ENCODE peak calls at places on chromosomes 11 and 22, in seven cellular contexts. H is transverse colon, V is pancreas, T is hepatocyte, L is iPS DF 6.9, I is heart right ventricle, C is left ventricle myocardium inferior. J is an unnamed sample.

GRCh38 chr11:116454951-116455350 is 317.8 kb downstream of the BUD13 start:
- DNase-seq in H (no peak), V (no peak), T (peak; percentile 20), L (no peak), I (no peak), C (no peak), J (no peak)

GRCh38 chr11:77244277-77245014 is 57.0 kb downstream of the GDPD4 start:
- DNase-seq in H (no peak), V (no peak), T (no peak), L (no peak), I (no peak), C (no peak), J (no peak)

GRCh38 chr11:117072517-117073218 is 25.6 kb downstream of the SIK3 start:
- DNase-seq in H (no peak), V (no peak), T (peak; percentile 63), L (no peak), I (no peak), C (no peak), J (no peak)

GRCh38 chr11:116731821-116732739 is 40.7 kb downstream of the BUD13 start:
- DNase-seq in H (no peak), V (peak; percentile 45), T (no peak), L (no peak), I (no peak), C (no peak), J (no peak)

GRCh38 chr11:11748706-11749365 is 92.9 kb upstream of the USP47 start:
- DNase-seq in H (no peak), V (no peak), T (no peak), L (no peak), I (no peak), C (no peak), J (no peak)

GRCh38 chr11:120750647-120751419 is 239.3 kb downstream of the GRIK4 start:
- DNase-seq in H (no peak), V (no peak), T (no peak), L (no peak), I (no peak), C (no peak), J (no peak)

GRCh38 chr11:65432133-65432650 is 9.6 kb downstream of the NEAT1 start:
- DNase-seq in H (no peak), V (no peak), T (no peak), L (no peak), I (no peak), C (no peak), J (no peak)

GRCh38 chr11:128968916-128969315 is 26.2 kb upstream of the TP53AIP1 start:
- DNase-seq in H (no peak), V (no peak), T (no peak), L (no peak), I (no peak), C (no peak), J (no peak)

GRCh38 chr11:71249301-71249700 is 3.1 kb downstream of the SHANK2 start:
- DNase-seq in H (no peak), V (no peak), T (peak; percentile 42), L (no peak), I (no peak), C (no peak), J (no peak)

GRCh38 chr11:125176866-125177265 is 12.3 kb downstream of the PKNOX2 start:
- DNase-seq in H (no peak), V (no peak), T (no peak), L (no peak), I (no peak), C (no peak), J (no peak)

GRCh38 chr11:58318532-58318931 is 40.3 kb downstream of the OR5B17 start:
- DNase-seq in H (no peak), V (no peak), T (no peak), L (no peak), I (no peak), C (no peak), J (no peak)

GRCh38 chr11:90229791-90230190 is 6.9 kb upstream of the CHORDC1 start:
- DNase-seq in H (no peak), V (no peak), T (no peak), L (no peak), I (no peak), C (no peak), J (no peak)

GRCh38 chr11:87451400-87451799 is 413.7 kb downstream of the TMEM135 start:
- DNase-seq in H (no peak), V (no peak), T (no peak), L (no peak), I (no peak), C (no peak), J (no peak)

GRCh38 chr11:12245091-12245490 is 132.3 kb upstream of the PARVA start:
- DNase-seq in H (no peak), V (no peak), T (no peak), L (no peak), I (no peak), C (no peak), J (no peak)

GRCh38 chr11:111770581-111771134 is 4.5 kb upstream of the PPP2R1B start:
- DNase-seq in H (no peak), V (no peak), T (no peak), L (no peak), I (no peak), C (no peak), J (no peak)

GRCh38 chr11:115128226-115128625 is 376.0 kb downstream of the CADM1 start:
- DNase-seq in H (no peak), V (no peak), T (no peak), L (no peak), I (no peak), C (no peak), J (no peak)
- H3K4me1 ChIP-seq in H (no peaks in the 10 kb centered on the region), V (no peaks in the 10 kb centered on the region), T (no peaks in the 10 kb centered on the region), L (no peaks in the 10 kb centered on the region), I (no peaks in the 10 kb centered on the region), C (no peaks in the 10 kb centered on the region), J (no peaks in the 10 kb centered on the region)

GRCh38 chr11:472816-473215 is 22.7 kb downstream of the PTDSS2 start:
- DNase-seq in H (no peak), V (peak; percentile 59), T (no peak), L (no peak), I (no peak), C (no peak), J (no peak)

GRCh38 chr11:474914-475506 is 24.9 kb downstream of the PTDSS2 start:
- DNase-seq in H (no peak), V (no peak), T (no peak), L (no peak), I (no peak), C (no peak), J (no peak)

GRCh38 chr11:473975-474785 is 24.1 kb downstream of the PTDSS2 start:
- DNase-seq in H (no peak), V (no peak), T (no peak), L (no peak), I (no peak), C (no peak), J (no peak)

GRCh38 chr11:472272-472671 is 22.2 kb downstream of the PTDSS2 start:
- DNase-seq in H (no peak), V (peak; percentile 52), T (no peak), L (no peak), I (no peak), C (no peak), J (no peak)

GRCh38 chr11:473415-473814 is 23.3 kb downstream of the PTDSS2 start:
- DNase-seq in H (no peak), V (no peak), T (no peak), L (no peak), I (no peak), C (no peak), J (no peak)
- H3K4me3 ChIP-seq in H (no peak overlapping the region), V (no peak overlapping the region), T (no peak overlapping the region), L (no peak overlapping the region), I (no peak overlapping the region), C (no peak overlapping the region), J (no peak overlapping the region)

GRCh38 chr22:30226192-30226832 is 20.2 kb downstream of the LIF start:
- DNase-seq in H (no peak), V (no peak), T (no peak), L (no peak), I (no peak), C (no peak), J (no peak)

GRCh38 chr22:30228509-30229359 is 17.8 kb downstream of the LIF start:
- DNase-seq in H (no peak), V (no peak), T (no peak), L (no peak), I (no peak), C (no peak), J (no peak)

GRCh38 chr22:30225220-30225922 is 21.2 kb downstream of the LIF start:
- DNase-seq in H (no peak), V (no peak), T (no peak), L (no peak), I (no peak), C (no peak), J (no peak)

GRCh38 chr22:30230330-30230729 is 16.2 kb downstream of the LIF start:
- DNase-seq in H (no peak), V (no peak), T (no peak), L (no peak), I (no peak), C (no peak), J (no peak)

GRCh38 chr22:30227438-30228228 is 18.9 kb downstream of the LIF start:
- DNase-seq in H (no peak), V (no peak), T (no peak), L (no peak), I (no peak), C (no peak), J (no peak)
- H3K4me1 ChIP-seq in H (no peaks in the 10 kb centered on the region), V (no peaks in the 10 kb centered on the region), T (no peaks in the 10 kb centered on the region), L (peaks cover 3% of the 10 kb centered on the region), I (no peaks in the 10 kb centered on the region), C (no peaks in the 10 kb centered on the region), J (no peaks in the 10 kb centered on the region)

GRCh38 chr11:60925685-60926267 is 1.5 kb downstream of the TMEM132A start:
- DNase-seq in H (no peak), V (no peak), T (no peak), L (no peak), I (no peak), C (no peak), J (no peak)
- H3K4me3 ChIP-seq in H (no peak overlapping the region), V (no peak overlapping the region), T (no peak overlapping the region), L (no peak overlapping the region), I (no peak overlapping the region), C (peak overlapping the region; percentile 78), J (no peak overlapping the region)

DNA sequence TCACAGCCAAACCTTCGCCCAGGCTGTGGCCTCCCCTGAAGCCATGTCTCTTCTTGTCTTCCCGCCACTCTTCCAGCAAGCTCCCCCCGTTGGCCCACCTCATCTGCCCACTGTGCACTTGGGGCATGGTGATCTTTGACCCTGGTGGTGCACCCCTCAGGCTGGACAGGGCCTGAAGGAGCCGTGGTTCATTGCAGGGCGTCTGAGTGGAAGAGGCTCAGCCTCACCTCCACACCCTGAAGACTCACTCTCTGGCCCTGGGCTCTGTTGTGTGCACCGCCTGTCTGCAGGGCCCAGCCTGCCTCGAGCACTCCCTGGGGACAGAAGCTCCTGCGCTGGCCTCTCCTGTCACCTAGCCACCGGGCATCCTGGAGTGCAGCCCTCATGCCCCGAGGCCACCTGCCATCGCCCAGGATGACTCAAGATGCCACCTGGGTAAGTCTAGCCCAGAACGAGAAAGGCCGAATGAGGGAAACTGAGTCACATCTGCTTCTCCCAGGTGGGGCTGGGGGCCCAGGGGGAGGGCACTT is 40.8 kb upstream of the PPARA start:
- DNase-seq in H (no peak), V (no peak), T (no peak), L (no peak), I (no peak), C (no peak), J (no peak)
- H3K4me1 ChIP-seq in H (peaks cover 65% of the 10 kb centered on the region), V (peaks cover 54% of the 10 kb centered on the region), T (peaks cover 23% of the 10 kb centered on the region), L (peaks cover 7% of the 10 kb centered on the region), I (peaks cover 100% of the 10 kb centered on the region), C (peaks cover 100% of the 10 kb centered on the region), J (peaks cover 65% of the 10 kb centered on the region)

GRCh38 chr22:39245130-39246039 is 603 bp upstream of the PDGFB start:
- DNase-seq in H (no peak), V (peak; percentile 54), T (no peak), L (no peak), I (no peak), C (no peak), J (no peak)
- H3K4me3 ChIP-seq in H (no peak overlapping the region), V (peak overlapping the region; percentile 79), T (no peak overlapping the region), L (no peak overlapping the region), I (peak overlapping the region; percentile 35), C (peak overlapping the region; percentile 82), J (peak overlapping the region; percentile 31)